ENCODE peak calls at places on chromosomes 3 and 15, in seven cellular contexts. Y is IMR-90, G is gastrocnemius medialis, I is astrocyte of the spinal cord, Q is NB4, U is cardiac fibroblast, S is H1. H is an unnamed sample.

GRCh38 chr3:181886676-181887075 is 175.0 kb downstream of the SOX2 start:
- DNase-seq in S (no peak), I (no peak), Q (no peak), Y (no peak), U (no peak), G (no peak), H (no peak)

GRCh38 chr3:125087768-125088391 is 32.1 kb upstream of the HEG1 start:
- DNase-seq in U (peak; percentile 81), I (peak; percentile 49), Y (peak; percentile 69), Q (no peak), G (no peak), S (no peak), H (no peak)

GRCh38 chr15:101807345-101807945 is 4.1 kb downstream of the OR4F6 start:
- DNase-seq in U (peak; percentile 19), S (no peak), G (no peak), Q (no peak), I (peak; percentile 88), Y (peak; percentile 89), H (no peak)

GRCh38 chr3:123324880-123325765 is 123.4 kb downstream of the SEC22A start:
- DNase-seq in S (no peak), U (no peak), G (no peak), Y (no peak), I (no peak), Q (no peak), H (no peak)

GRCh38 chr3:58051196-58051595 is 43.0 kb downstream of the FLNB start:
- DNase-seq in U (peak; percentile 93), Q (peak; percentile 93), G (no peak), S (no peak), I (peak; percentile 82), Y (peak; percentile 87), H (no peak)

GRCh38 chr3:72380193-72380592 is 468.1 kb downstream of the SHQ1 start:
- DNase-seq in U (peak; percentile 77), I (peak; percentile 37), Q (no peak), S (no peak), Y (peak; percentile 47), G (no peak), H (no peak)

GRCh38 chr15:69474846-69475455 is 22.3 kb downstream of the RPLP1 start:
- DNase-seq in G (no peak), U (peak; percentile 38), Q (peak; percentile 19), S (no peak), I (no peak), Y (peak; percentile 23), H (no peak)

GRCh38 chr3:47298439-47298838 is 15.7 kb downstream of the KLHL18 start:
- DNase-seq in G (no peak), U (no peak), Q (no peak), Y (no peak), S (no peak), I (no peak), H (no peak)

GRCh38 chr3:159619341-159619885 is 369.2 kb upstream of the IL12A start:
- DNase-seq in S (no peak), I (peak; percentile 75), G (no peak), Y (peak; percentile 36), U (peak; percentile 79), Q (no peak), H (no peak)

GRCh38 chr3:116930786-116931185 is 221.2 kb downstream of the TUSC7 start:
- DNase-seq in G (no peak), U (peak; percentile 43), Y (peak; percentile 28), S (no peak), I (peak; percentile 13), Q (no peak), H (no peak)

GRCh38 chr15:85454403-85454802 is 74.0 kb downstream of the AKAP13 start:
- DNase-seq in Y (no peak), I (no peak), U (no peak), S (no peak), Q (no peak), G (no peak), H (no peak)

GRCh38 chr15:99148851-99149276 is 44.0 kb downstream of the SYNM start:
- DNase-seq in U (no peak), S (no peak), Y (no peak), I (no peak), G (no peak), Q (no peak), H (no peak)

GRCh38 chr3:138948371-138949001 is 1.5 kb downstream of the FOXL2NB start:
- DNase-seq in G (no peak), S (no peak), U (no peak), Q (peak; percentile 10), Y (no peak), I (no peak), H (no peak)

GRCh38 chr3:190811775-190812480 is 50.6 kb downstream of the GMNC start:
- DNase-seq in G (no peak), Y (peak; percentile 60), I (peak; percentile 65), Q (peak; percentile 70), U (peak; percentile 83), S (peak; percentile 10), H (no peak)

GRCh38 chr3:10964537-10965167 is 27.9 kb upstream of the SLC6A1 start:
- DNase-seq in Q (peak; percentile 39), S (no peak), I (no peak), Y (peak; percentile 3), U (peak; percentile 20), G (no peak), H (no peak)

GRCh38 chr3:112582242-112582874 is 20.5 kb downstream of the SLC35A5 start:
- DNase-seq in I (peak; percentile 84), S (no peak), U (peak; percentile 87), Y (peak; percentile 80), G (no peak), Q (peak; percentile 63), H (no peak)

GRCh38 chr3:149020839-149021252 is 29.5 kb downstream of the GYG1 start:
- DNase-seq in Y (peak; percentile 42), G (no peak), Q (no peak), I (no peak), U (no peak), S (no peak), H (no peak)

GRCh38 chr3:173814809-173815208 is 417.3 kb downstream of the NLGN1 start:
- DNase-seq in Q (no peak), Y (no peak), G (no peak), I (no peak), S (no peak), U (no peak), H (no peak)

GRCh38 chr15:45714501-45715488 is 80.0 kb downstream of the SQOR start:
- DNase-seq in I (peak; percentile 53), G (no peak), U (peak; percentile 84), Q (peak; percentile 72), Y (peak; percentile 72), S (peak; percentile 38), H (peak; percentile 35)

GRCh38 chr3:184314700-184315505 is 497 bp downstream of the EIF4G1 start:
- DNase-seq in S (no peak), Q (peak; percentile 73), G (peak; percentile 84), U (peak; percentile 79), I (peak; percentile 80), Y (peak; percentile 76), H (peak; percentile 70)

GRCh38 chr3:99659032-99659431 is 20.6 kb downstream of the COL8A1 start:
- DNase-seq in U (peak; percentile 100), S (no peak), Q (peak; percentile 39), Y (peak; percentile 100), I (peak; percentile 99), G (peak; percentile 74), H (no peak)

GRCh38 chr3:171874251-171874679 is 31.1 kb downstream of the TMEM212 start:
- DNase-seq in I (peak; percentile 98), Q (no peak), S (peak; percentile 23), Y (peak; percentile 99), U (peak; percentile 98), G (no peak), H (no peak)

GRCh38 chr3:171876651-171877272 is 33.6 kb downstream of the TMEM212 start:
- DNase-seq in S (no peak), Q (no peak), G (no peak), U (peak; percentile 98), I (peak; percentile 97), Y (peak; percentile 94), H (no peak)

GRCh38 chr3:171875923-171876412 is 32.8 kb downstream of the TMEM212 start:
- DNase-seq in Q (no peak), G (no peak), U (peak; percentile 89), S (no peak), Y (peak; percentile 19), I (peak; percentile 82), H (no peak)

GRCh38 chr3:171873561-171873960 is 30.4 kb downstream of the TMEM212 start:
- DNase-seq in G (no peak), S (no peak), Q (no peak), U (peak; percentile 90), I (peak; percentile 54), Y (peak; percentile 70), H (no peak)

GRCh38 chr3:171874879-171875278 is 31.7 kb downstream of the TMEM212 start:
- DNase-seq in S (no peak), U (peak; percentile 77), G (no peak), I (no peak), Y (no peak), Q (no peak), H (no peak)
- H3K4me3 ChIP-seq in S (no peak overlapping the region), U (no peak overlapping the region), G (no peak overlapping the region), I (no peak overlapping the region), Y (no peak overlapping the region), Q (no peak overlapping the region), H (no peak overlapping the region)

GRCh38 chr3:157233923-157234322 is 74.0 kb upstream of the CCNL1 start:
- DNase-seq in U (no peak), G (no peak), Q (no peak), S (no peak), Y (no peak), I (no peak), H (no peak)

GRCh38 chr3:157238527-157238926 is 78.6 kb upstream of the CCNL1 start:
- DNase-seq in S (no peak), G (no peak), U (no peak), Q (no peak), Y (peak; percentile 34), I (no peak), H (no peak)

GRCh38 chr3:157237886-157238285 is 77.9 kb upstream of the CCNL1 start:
- DNase-seq in Q (no peak), S (no peak), U (no peak), G (no peak), Y (no peak), I (no peak), H (no peak)

GRCh38 chr3:157232146-157232545 is 72.2 kb upstream of the CCNL1 start:
- DNase-seq in U (peak; percentile 27), I (no peak), G (no peak), S (no peak), Q (no peak), Y (no peak), H (no peak)

GRCh38 chr3:157235291-157235690 is 75.3 kb upstream of the CCNL1 start:
- DNase-seq in I (no peak), Q (no peak), S (no peak), G (no peak), Y (no peak), U (no peak), H (no peak)
- H3K4me3 ChIP-seq in I (no peak overlapping the region), Q (no peak overlapping the region), S (no peak overlapping the region), G (no peak overlapping the region), Y (no peak overlapping the region), U (no peak overlapping the region), H (no peak overlapping the region)

GRCh38 chr3:34394978-34395748 is 596.7 kb downstream of the PDCD6IP start:
- DNase-seq in U (no peak), G (no peak), Q (no peak), Y (no peak), S (no peak), I (no peak), H (no peak)
- H3K4me3 ChIP-seq in U (no peak overlapping the region), G (no peak overlapping the region), Q (no peak overlapping the region), Y (no peak overlapping the region), S (no peak overlapping the region), I (no peak overlapping the region), H (no peak overlapping the region)

GRCh38 chr3:64685800-64686445 is 1.9 kb downstream of the ADAMTS9 start:
- DNase-seq in I (peak; percentile 90), Y (peak; percentile 88), G (peak; percentile 84), S (no peak), U (peak; percentile 93), Q (no peak), H (peak; percentile 89)
- H3K4me3 ChIP-seq in I (peak overlapping the region; percentile 43), Y (peak overlapping the region; percentile 64), G (peak overlapping the region; percentile 89), S (peak overlapping the region; percentile 78), U (peak overlapping the region; percentile 68), Q (no peak overlapping the region), H (peak overlapping the region; percentile 80)

GRCh38 chr3:137204409-137204808 is 246.6 kb downstream of the IL20RB start:
- DNase-seq in Q (no peak), Y (no peak), S (no peak), G (no peak), I (no peak), U (no peak), H (no peak)
- H3K4me3 ChIP-seq in Q (no peak overlapping the region), Y (no peak overlapping the region), S (no peak overlapping the region), G (no peak overlapping the region), I (no peak overlapping the region), U (no peak overlapping the region), H (no peak overlapping the region)

H was measured in tibial nerve.